ENCODE peak calls at places on chromosome 6, in five cellular contexts. B is vagina, Z is ovary, I is NB4, Q is GM12878. U is an unnamed sample.

GRCh38 chr6:78832091-78832808 is 35.1 kb upstream of the IRAK1BP1 start:
- DNase-seq in B (no peak), Z (no peak), I (no peak), Q (no peak), U (no peak)

GRCh38 chr6:124053315-124053714 is 249.7 kb downstream of the NKAIN2 start:
- DNase-seq in B (no peak), Z (no peak), I (no peak), Q (no peak), U (no peak)

GRCh38 chr6:42093582-42094329 is 43.4 kb downstream of the TAF8 start:
- DNase-seq in B (no peak), Z (no peak), I (peak), Q (no peak), U (no peak)

GRCh38 chr6:26534681-26535465 is 3.3 kb upstream of the HMGN4 start:
- DNase-seq in B (no peak), Z (no peak), I (no peak), Q (no peak), U (peak)

GRCh38 chr6:221531-222349 is 70.5 kb upstream of the DUSP22 start:
- DNase-seq in B (no peak), Z (no peak), I (no peak), Q (peak), U (no peak)

GRCh38 chr6:149128489-149129145 is 188.9 kb upstream of the TAB2 start:
- DNase-seq in B (no peak), Z (peak), I (no peak), Q (no peak), U (no peak)

GRCh38 chr6:83539678-83540077 is 27.3 kb downstream of the PRSS35 start:
- DNase-seq in B (no peak), Z (no peak), I (no peak), Q (no peak), U (no peak)

GRCh38 chr6:140609956-140610355 is 1235.5 kb upstream of the CITED2 start:
- DNase-seq in B (no peak), Z (no peak), I (no peak), Q (no peak), U (no peak)

GRCh38 chr6:19193624-19194023 is 643.5 kb upstream of the ID4 start:
- DNase-seq in B (no peak), Z (no peak), I (no peak), Q (no peak), U (no peak)

GRCh38 chr6:118574051-118574865 is 26.2 kb downstream of the PLN start:
- DNase-seq in B (no peak), Z (no peak), I (no peak), Q (no peak), U (no peak)

GRCh38 chr6:90790696-90791095 is 203.8 kb upstream of the MAP3K7 start:
- DNase-seq in B (no peak), Z (no peak), I (no peak), Q (no peak), U (no peak)

GRCh38 chr6:66897576-66897975 is 1190.5 kb upstream of the EYS start:
- DNase-seq in B (no peak), Z (no peak), I (peak), Q (no peak), U (no peak)

GRCh38 chr6:11424395-11425050 is 113.0 kb upstream of the TMEM170B start:
- DNase-seq in B (no peak), Z (no peak), I (no peak), Q (no peak), U (no peak)

GRCh38 chr6:166988674-166989201 is 10.5 kb upstream of the CEP43 start:
- DNase-seq in B (no peak), Z (no peak), I (no peak), Q (no peak), U (no peak)

GRCh38 chr6:53615633-53616449 is 49.7 kb downstream of the KLHL31 start:
- DNase-seq in B (no peak), Z (no peak), I (peak), Q (no peak), U (no peak)

GRCh38 chr6:20757761-20758160 is 223.5 kb downstream of the CDKAL1 start:
- DNase-seq in B (no peak), Z (no peak), I (no peak), Q (no peak), U (no peak)

GRCh38 chr6:150667977-150668716 is 68.5 kb downstream of the PLEKHG1 start:
- DNase-seq in B (no peak), Z (peak), I (no peak), Q (no peak), U (peak)

GRCh38 chr6:45376310-45377040 is 1.3 kb downstream of the SUPT3H start:
- DNase-seq in B (no peak), Z (no peak), I (peak), Q (no peak), U (no peak)

GRCh38 chr6:17601389-17601703 is 1.2 kb downstream of the FAM8A1 start:
- DNase-seq in B (no peak), Z (no peak), I (no peak), Q (no peak), U (no peak)

GRCh38 chr6:143782517-143782916 is 60.6 kb upstream of the LTV1 start:
- DNase-seq in B (no peak), Z (no peak), I (no peak), Q (no peak), U (no peak)

GRCh38 chr6:93423542-93423941 is 4.2 kb upstream of the EPHA7 start:
- DNase-seq in B (no peak), Z (no peak), I (peak), Q (no peak), U (no peak)

GRCh38 chr6:167996424-167997199 is 859 bp upstream of the KIF25 start:
- DNase-seq in B (peak), Z (no peak), I (peak), Q (no peak), U (peak)

GRCh38 chr6:113873043-113873667 is 16.0 kb downstream of the MARCKS start:
- DNase-seq in B (no peak), Z (no peak), I (peak), Q (no peak), U (peak)

GRCh38 chr6:35663447-35664235 is 25.1 kb downstream of the FKBP5 start:
- DNase-seq in B (no peak), Z (no peak), I (no peak), Q (no peak), U (no peak)

GRCh38 chr6:39430446-39430845 is 107.9 kb upstream of the KCNK16 start:
- DNase-seq in B (no peak), Z (no peak), I (no peak), Q (no peak), U (no peak)

GRCh38 chr6:150685860-150686259 is 86.2 kb downstream of the PLEKHG1 start:
- DNase-seq in B (no peak), Z (no peak), I (peak), Q (peak), U (no peak)

GRCh38 chr6:157110620-157111019 is 212.7 kb downstream of the TMEM242 start:
- DNase-seq in B (no peak), Z (no peak), I (no peak), Q (no peak), U (no peak)

GRCh38 chr6:150072201-150072600 is 3.3 kb upstream of the ULBP3 start:
- DNase-seq in B (no peak), Z (no peak), I (peak), Q (no peak), U (peak)

GRCh38 chr6:96963809-96964208 is 39.3 kb downstream of the KLHL32 start:
- DNase-seq in B (no peak), Z (no peak), I (no peak), Q (no peak), U (no peak)

GRCh38 chr6:133806358-133806757 is 82.6 kb upstream of the TCF21 start:
- DNase-seq in B (no peak), Z (no peak), I (no peak), Q (no peak), U (no peak)

GRCh38 chr6:21200056-21200870 is 393.3 kb upstream of the SOX4 start:
- DNase-seq in B (no peak), Z (no peak), I (no peak), Q (no peak), U (no peak)

GRCh38 chr6:148107911-148108310 is 234.7 kb upstream of the SASH1 start:
- DNase-seq in B (no peak), Z (no peak), I (no peak), Q (no peak), U (no peak)

GRCh38 chr6:21827425-21828192 is 234.1 kb downstream of the SOX4 start:
- DNase-seq in B (no peak), Z (no peak), I (no peak), Q (no peak), U (no peak)

GRCh38 chr6:81875776-81876293 is 123.4 kb upstream of the TENT5A start:
- DNase-seq in B (no peak), Z (no peak), I (no peak), Q (no peak), U (no peak)

DNA sequence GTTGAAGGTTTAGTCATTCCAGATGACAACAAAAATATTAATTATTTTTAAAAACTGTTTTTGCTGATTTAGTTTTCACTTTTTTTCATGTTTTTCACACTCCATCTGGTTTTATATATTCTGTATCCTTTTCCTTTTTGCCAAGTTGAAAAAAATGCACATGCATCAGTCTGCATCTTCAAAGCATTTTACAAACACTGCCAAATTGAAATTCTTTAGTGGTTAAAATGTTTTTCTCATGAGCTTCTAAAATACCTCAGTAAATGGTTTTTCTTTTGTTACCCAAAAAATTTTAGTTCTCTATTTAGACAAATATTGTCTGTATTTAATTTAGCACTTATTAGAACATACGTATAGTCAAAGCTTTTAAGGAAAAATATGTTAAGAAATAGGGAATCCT is 386.9 kb upstream of the HSF2 start:
- DNase-seq in B (no peak), Z (no peak), I (no peak), Q (no peak), U (no peak)
- H3K4me3 ChIP-seq in B (no peak), Z (no peak), I (no peak), Q (no peak), U (no peak)

GRCh38 chr6:138502546-138502945 is 3.3 kb upstream of the NHSL1 start:
- DNase-seq in B (no peak), Z (no peak), I (no peak), Q (no peak), U (no peak)
- TF ChIP-seq POLR2A in B (no peak), Z (no peak), I (no peak), Q (no peak), U (no peak)

DNA sequence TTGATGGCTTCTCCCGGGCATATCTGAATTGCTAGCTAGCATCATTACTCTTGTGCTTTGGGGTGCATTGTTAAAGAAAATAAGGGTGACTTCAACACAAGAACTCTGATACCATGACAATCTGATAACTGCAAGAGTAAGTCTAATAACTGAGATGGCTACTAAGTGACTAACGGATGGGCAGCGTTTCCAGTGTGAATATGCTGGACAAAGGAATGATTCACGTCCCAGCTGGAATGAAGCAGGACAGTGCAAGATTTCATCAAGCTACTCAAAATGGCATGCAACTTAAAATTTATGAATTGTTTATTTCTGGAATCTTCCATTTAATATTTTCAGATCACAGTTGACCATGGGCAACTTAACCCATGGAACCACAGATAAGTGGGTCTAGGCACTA is 31.7 kb downstream of the MOXD1 start:
- DNase-seq in B (no peak), Z (no peak), I (no peak), Q (no peak), U (no peak)
- H3K4me3 ChIP-seq in B (no peak), Z (no peak), I (no peak), Q (no peak), U (no peak)

DNA sequence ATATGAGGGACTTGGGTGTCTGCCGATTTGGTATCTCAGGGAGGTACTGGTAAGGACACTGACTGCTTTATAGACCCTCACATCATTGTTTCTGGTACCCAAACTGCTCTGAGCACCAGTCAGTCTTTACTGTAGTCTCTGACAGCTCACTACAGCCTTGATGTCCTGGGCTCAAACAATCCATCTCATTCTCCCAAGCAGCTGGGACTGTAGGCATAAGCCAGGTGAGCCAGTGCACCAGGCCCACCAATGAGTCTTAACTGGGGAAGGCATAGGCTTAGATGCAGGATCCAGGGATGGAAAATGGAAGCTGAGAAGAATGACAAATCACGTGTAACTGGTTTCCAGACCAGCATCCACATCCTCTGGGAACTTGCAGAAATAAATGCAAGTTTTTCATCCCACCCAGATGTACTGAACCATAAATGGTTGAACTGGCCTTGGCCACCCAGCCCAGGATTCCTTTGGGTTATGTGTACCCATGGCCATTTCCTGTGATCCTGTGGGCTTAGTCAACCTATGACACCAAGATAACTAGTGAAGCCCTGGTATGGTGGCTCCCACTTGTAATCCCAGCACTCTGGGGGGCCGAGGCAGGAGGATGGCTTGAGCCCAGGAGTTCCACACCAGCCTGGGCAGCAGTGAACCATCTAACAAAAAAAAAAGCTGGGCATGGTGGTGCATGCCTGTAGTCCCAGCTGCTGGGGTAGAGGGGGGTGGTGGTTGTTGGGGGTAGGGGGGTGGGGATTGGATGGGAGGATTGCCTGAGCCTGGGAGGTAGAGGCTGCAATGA is 5.8 kb downstream of the TUBB start:
- DNase-seq in B (no peak), Z (no peak), I (peak), Q (no peak), U (no peak)
- TF ChIP-seq POLR2A in B (no peak), Z (no peak), I (no peak), Q (peak), U (no peak)

GRCh38 chr6:28944412-28945006 is 20.7 kb upstream of the TRIM27 start:
- DNase-seq in B (no peak), Z (peak), I (peak), Q (peak), U (no peak)
- H3K4me3 ChIP-seq in B (peak), Z (peak), I (peak), Q (peak), U (peak)

GRCh38 chr6:71420693-71421328 is 132.2 kb downstream of the OGFRL1 start:
- DNase-seq in B (no peak), Z (peak), I (no peak), Q (no peak), U (peak)
- TF ChIP-seq POLR2A in B (peak), Z (peak), I (no peak), Q (no peak), U (no peak)

DNA sequence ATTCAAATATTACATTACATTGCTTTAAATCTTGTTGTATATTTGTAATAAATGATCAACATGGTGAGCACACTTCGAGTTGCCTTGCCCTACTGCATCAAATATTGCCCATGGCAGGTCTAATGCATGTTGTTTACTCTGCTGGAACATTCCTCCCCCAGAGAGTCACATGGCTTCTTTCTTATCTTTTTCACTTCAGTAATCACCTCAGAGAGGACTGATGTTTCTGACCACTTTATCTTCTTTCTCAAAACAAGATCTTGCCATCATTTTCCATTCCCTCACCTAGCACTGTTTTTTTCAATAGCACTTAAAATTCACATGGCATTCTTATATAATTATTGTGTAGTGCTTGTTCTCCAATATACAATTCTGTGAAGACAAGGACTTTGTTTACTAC is 243.5 kb upstream of the THEMIS start:
- DNase-seq in B (no peak), Z (no peak), I (no peak), Q (no peak), U (no peak)
- H3K4me3 ChIP-seq in B (no peak), Z (no peak), I (no peak), Q (no peak), U (no peak)

U was measured in lower leg skin.